ENCODE peak calls at places on chromosomes 13 and 19, in six cellular contexts. E is H9, Q is IMR-90, X is mesendoderm, R is mesenchymal stem cell, K is H1. H is an unnamed sample.

GRCh38 chr13:90787007-90787406 is 560.5 kb upstream of the MIR17HG start:
- DNase-seq in X (no peak), E (no peak), R (no peak), Q (no peak), K (no peak), H (no peak)

GRCh38 chr19:12647490-12648071 is 19.0 kb downstream of the MAN2B1 start:
- DNase-seq in R (no peak), K (peak), X (peak), Q (no peak), E (peak), H (no peak)

GRCh38 chr19:7916137-7916907 is 1.7 kb downstream of the TGFBR3L start:
- DNase-seq in K (peak), Q (no peak), R (peak), E (peak), X (peak), H (no peak)

GRCh38 chr19:31338069-31338767 is 11.0 kb downstream of the TSHZ3 start:
- DNase-seq in X (peak), Q (peak), R (peak), K (peak), E (peak), H (no peak)

GRCh38 chr19:33441828-33442227 is 68.3 kb downstream of the CEBPG start:
- DNase-seq in Q (no peak), E (no peak), X (no peak), K (no peak), R (no peak), H (no peak)

GRCh38 chr19:38250821-38251563 is 5.2 kb downstream of the PPP1R14A start:
- DNase-seq in K (peak), E (peak), Q (no peak), R (peak), X (no peak), H (no peak)

GRCh38 chr13:23547000-23547590 is 23.1 kb upstream of the TNFRSF19 start:
- DNase-seq in R (peak), X (peak), K (peak), E (peak), Q (peak), H (no peak)

GRCh38 chr19:42241279-42241678 is 1.1 kb downstream of the GSK3A start:
- DNase-seq in E (no peak), X (no peak), R (no peak), K (no peak), Q (no peak), H (no peak)

GRCh38 chr13:36819811-36820140 is 754 bp downstream of the RFXAP start:
- DNase-seq in X (peak), E (peak), K (no peak), R (peak), Q (peak), H (peak)

GRCh38 chr13:20828540-20829364 is 55.0 kb upstream of the EEF1AKMT1 start:
- DNase-seq in R (peak), E (no peak), K (no peak), Q (peak), X (peak), H (peak)

DNA sequence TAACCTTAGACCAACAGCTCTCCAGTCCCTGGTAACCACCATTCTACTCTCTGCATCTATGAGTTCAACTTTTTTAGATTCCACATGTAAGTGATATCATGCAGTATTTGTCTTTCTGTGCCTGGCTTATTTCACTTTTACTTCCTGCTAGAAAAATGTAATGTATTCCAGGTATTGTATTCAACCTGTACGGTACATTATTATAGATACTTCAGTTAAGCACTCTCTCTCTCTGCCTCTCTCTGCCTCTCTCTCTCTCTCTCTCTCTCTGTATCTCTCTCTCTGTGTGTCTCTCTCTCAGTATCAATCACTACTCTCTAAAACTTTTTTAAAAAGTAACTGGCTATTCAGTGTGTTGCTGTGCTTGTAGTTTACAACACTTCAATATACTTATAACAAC is 8.4 kb downstream of the DACH1 start:
- DNase-seq in R (no peak), K (no peak), Q (no peak), X (no peak), E (no peak), H (no peak)
- H2AK5ac ChIP-seq in R (no peak), K (no peak), Q (no peak), X (no peak), E (no peak), H (no peak)

DNA sequence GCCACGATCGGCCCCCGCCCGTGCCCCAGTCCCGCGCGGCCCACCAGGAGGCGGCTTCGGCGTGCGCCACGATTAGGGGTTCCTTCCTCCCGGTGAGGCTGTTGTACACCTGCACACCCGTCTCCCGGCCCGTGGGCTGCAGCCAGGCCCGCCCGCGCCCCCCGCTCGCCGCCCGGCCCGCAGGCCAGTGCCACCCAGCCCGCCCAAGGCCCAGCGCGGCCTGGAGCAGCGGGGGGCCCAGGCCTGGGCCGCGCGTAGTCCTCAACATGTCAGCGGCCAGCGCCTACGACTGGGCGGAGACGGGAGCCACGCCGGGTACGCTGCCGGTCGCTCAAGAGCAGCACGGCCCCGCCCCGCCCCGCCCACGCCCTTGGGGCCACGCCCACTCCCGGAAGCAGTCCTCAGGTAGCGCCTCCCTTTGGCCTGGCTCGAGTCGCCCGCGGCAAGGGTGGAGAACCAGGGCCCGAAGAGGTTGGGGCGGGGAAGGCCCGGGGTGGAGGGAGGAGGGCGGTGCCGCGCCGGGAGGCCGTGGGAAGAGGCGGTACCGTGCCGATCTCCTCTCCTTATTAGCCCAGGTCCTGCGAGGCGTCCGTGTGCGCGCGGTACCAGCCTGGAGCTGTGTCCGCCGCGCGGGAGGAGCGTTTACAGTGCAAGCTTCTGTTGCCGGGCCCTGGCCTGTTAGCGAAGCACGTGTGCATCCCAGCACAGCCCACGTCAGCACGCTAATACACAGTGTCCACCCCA is at the start of gene CARS2:
- DNase-seq in E (peak), R (peak), X (peak), Q (peak), K (peak), H (peak)
- H3K23ac ChIP-seq in E (no peak), R (peak), X (no peak), Q (peak), K (no peak), H (peak)

GRCh38 chr19:46303345-46303701 is 6.5 kb downstream of the HIF3A start:
- DNase-seq in E (no peak), Q (no peak), K (no peak), R (no peak), X (no peak), H (no peak)

GRCh38 chr19:46306501-46306900 is 9.7 kb downstream of the HIF3A start:
- DNase-seq in K (no peak), X (no peak), Q (no peak), R (no peak), E (no peak), H (no peak)

GRCh38 chr19:46299695-46300094 is 2.9 kb downstream of the HIF3A start:
- DNase-seq in X (no peak), R (no peak), Q (no peak), E (no peak), K (no peak), H (no peak)

GRCh38 chr19:46308510-46308909 is 11.7 kb downstream of the HIF3A start:
- DNase-seq in Q (no peak), E (no peak), K (no peak), R (no peak), X (no peak), H (no peak)

GRCh38 chr19:46303702-46304397 is 7.0 kb downstream of the HIF3A start:
- DNase-seq in R (peak), E (peak), Q (no peak), K (peak), X (peak), H (peak)
- H2AK5ac ChIP-seq in R (no peak), E (no peak), Q (no peak), K (peak), X (no peak), H (peak)

GRCh38 chr13:32849369-32849768 is 166.9 kb upstream of the KL start:
- DNase-seq in E (no peak), R (no peak), K (peak), Q (no peak), X (no peak), H (no peak)
- H3K23ac ChIP-seq in E (no peak), R (no peak), K (no peak), Q (no peak), X (no peak), H (no peak)

DNA sequence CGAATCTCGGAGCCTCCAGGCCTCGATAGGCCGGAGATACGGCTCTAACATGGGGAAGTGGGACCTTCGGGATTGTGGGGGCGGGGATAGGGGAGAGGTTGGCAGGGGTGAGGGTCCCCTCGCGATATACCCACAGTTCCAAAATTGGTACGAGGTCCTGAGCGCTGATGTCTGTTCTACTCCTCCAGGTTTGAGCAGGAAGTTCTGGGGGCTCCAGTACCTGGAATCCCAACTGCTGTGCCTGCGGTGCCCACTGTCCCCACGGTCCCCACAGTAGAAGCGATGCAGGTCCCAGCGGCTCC is 447 bp downstream of the RBM42 start:
- DNase-seq in Q (no peak), R (no peak), K (no peak), X (no peak), E (no peak), H (no peak)
- H2AK5ac ChIP-seq in Q (peak), R (no peak), K (no peak), X (no peak), E (no peak), H (peak)

GRCh38 chr13:112957295-112957677 is 11.7 kb upstream of the MCF2L start:
- DNase-seq in X (no peak), K (no peak), E (no peak), R (no peak), Q (no peak), H (no peak)
- H3K23ac ChIP-seq in X (no peak), K (no peak), E (no peak), R (no peak), Q (no peak), H (no peak)

GRCh38 chr13:97194473-97194872 is 27.7 kb upstream of the MBNL2 start:
- DNase-seq in Q (peak), R (no peak), K (no peak), E (no peak), X (peak), H (no peak)
- H2AK5ac ChIP-seq in Q (no peak), R (no peak), K (no peak), E (no peak), X (no peak), H (no peak)

DNA sequence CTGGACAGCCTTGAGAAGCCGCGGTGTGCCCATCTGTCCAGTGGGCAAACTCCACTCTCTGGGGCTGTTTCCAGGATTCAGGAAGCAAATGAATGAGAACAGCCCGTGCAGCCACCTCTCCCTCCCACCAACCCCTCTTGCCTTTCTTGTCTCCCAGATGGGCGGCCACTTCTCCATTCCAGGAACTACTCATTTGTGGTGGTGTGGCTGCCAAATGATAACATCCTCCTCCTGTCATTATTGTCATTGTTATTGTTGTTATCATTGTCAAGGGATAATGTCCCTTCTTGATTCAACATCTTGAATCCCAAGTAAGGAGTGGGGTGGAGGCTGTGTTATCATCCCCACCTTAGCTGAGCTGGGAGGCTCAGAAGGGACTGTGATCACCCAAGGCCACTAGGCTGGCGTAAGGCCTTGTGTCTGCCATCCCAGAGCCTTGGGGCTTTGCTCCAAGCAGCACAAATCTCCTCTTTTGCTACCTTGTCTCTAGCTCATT is 1.6 kb downstream of the DNM2 start:
- DNase-seq in E (no peak), Q (no peak), X (peak), K (no peak), R (peak), H (no peak)
- H3K23ac ChIP-seq in E (no peak), Q (peak), X (peak), K (no peak), R (no peak), H (no peak)

GRCh38 chr19:49128545-49129237 is 9.3 kb downstream of the PPFIA3 start:
- DNase-seq in Q (no peak), X (no peak), E (no peak), K (no peak), R (no peak), H (no peak)

GRCh38 chr19:49127674-49128544 is 8.6 kb downstream of the PPFIA3 start:
- DNase-seq in K (peak), E (peak), R (peak), Q (peak), X (peak), H (peak)

GRCh38 chr19:49125025-49125731 is 5.8 kb downstream of the PPFIA3 start:
- DNase-seq in Q (no peak), X (no peak), K (peak), E (peak), R (no peak), H (no peak)

GRCh38 chr19:49129238-49129583 is 9.9 kb downstream of the PPFIA3 start:
- DNase-seq in K (peak), X (peak), Q (no peak), E (peak), R (no peak), H (no peak)

DNA sequence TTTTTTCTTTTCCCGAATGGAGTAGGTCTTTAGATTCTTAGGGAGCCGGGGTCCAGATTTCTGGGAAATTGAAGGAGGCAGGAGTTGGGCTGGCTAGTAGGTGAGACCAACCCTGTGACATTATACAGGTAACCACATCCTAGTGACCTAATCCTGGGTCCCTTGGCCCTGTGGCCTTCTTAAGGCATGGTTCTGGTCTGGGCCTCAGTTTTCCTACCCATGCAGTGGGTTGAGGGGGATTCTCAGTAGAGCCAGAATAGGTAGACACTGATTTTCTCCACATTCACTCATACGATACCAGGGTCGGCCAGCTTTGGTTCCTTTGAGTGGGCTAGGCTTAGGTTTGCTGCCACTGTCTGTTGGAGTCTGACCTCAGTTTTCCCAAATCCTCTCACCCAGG is 7.2 kb downstream of the PPFIA3 start:
- DNase-seq in Q (no peak), E (no peak), X (no peak), K (no peak), R (no peak), H (no peak)
- H2AK5ac ChIP-seq in Q (no peak), E (no peak), X (no peak), K (no peak), R (no peak), H (no peak)

GRCh38 chr19:36081894-36082293 is 27.2 kb downstream of the WDR62 start:
- DNase-seq in K (no peak), Q (no peak), E (no peak), R (no peak), X (no peak), H (no peak)

GRCh38 chr19:36082916-36083315 is 28.0 kb upstream of the OVOL3 start:
- DNase-seq in K (no peak), R (no peak), Q (no peak), E (no peak), X (no peak), H (no peak)

GRCh38 chr19:36081385-36081784 is 26.7 kb downstream of the WDR62 start:
- DNase-seq in E (no peak), Q (peak), X (no peak), R (no peak), K (no peak), H (no peak)

GRCh38 chr19:36084231-36085009 is 26.5 kb upstream of the OVOL3 start:
- DNase-seq in E (no peak), R (no peak), K (no peak), Q (no peak), X (no peak), H (no peak)

GRCh38 chr19:36079389-36079788 is 24.7 kb downstream of the WDR62 start:
- DNase-seq in X (no peak), E (no peak), Q (no peak), R (no peak), K (no peak), H (no peak)
- H3K23ac ChIP-seq in X (no peak), E (no peak), Q (no peak), R (no peak), K (no peak), H (no peak)

H was measured in neuronal stem cell.